ENCODE peak calls at places on chromosomes 3 and 15, in four cellular contexts. J is uterus, T is osteocyte, F is HCT116. V is an unnamed sample.

GRCh38 chr3:42651248-42652091 is 2.0 kb upstream of the ZBTB47 start:
- DNase-seq in T (no peak), J (no peak), F (no peak), V (no peak)

GRCh38 chr3:188294823-188295487 is 141.0 kb downstream of the LPP start:
- DNase-seq in J (no peak), T (no peak), F (peak), V (no peak)

GRCh38 chr15:64560998-64561397 is 100.6 kb downstream of the ZNF609 start:
- DNase-seq in J (no peak), F (no peak), T (no peak), V (no peak)

GRCh38 chr15:93478922-93479321 is 389.9 kb upstream of the RGMA start:
- DNase-seq in F (no peak), T (no peak), J (no peak), V (no peak)

GRCh38 chr3:155184027-155184426 is 103.9 kb downstream of the MME start:
- DNase-seq in J (no peak), F (no peak), T (no peak), V (no peak)

GRCh38 chr3:195445885-195446284 is 3.1 kb upstream of the ACAP2 start:
- DNase-seq in J (no peak), F (no peak), T (no peak), V (no peak)

GRCh38 chr3:177126015-177126773 is 71.1 kb downstream of the TBL1XR1 start:
- DNase-seq in T (no peak), J (no peak), F (no peak), V (no peak)

GRCh38 chr3:58006661-58007060 is 1.6 kb upstream of the FLNB start:
- DNase-seq in T (no peak), J (no peak), F (no peak), V (no peak)

GRCh38 chr3:58116985-58117384 is 93.8 kb downstream of the DNASE1L3 start:
- DNase-seq in J (no peak), T (no peak), F (no peak), V (no peak)

GRCh38 chr3:131349946-131350347 is 31.6 kb upstream of the NUDT16 start:
- DNase-seq in F (peak), T (no peak), J (no peak), V (no peak)

GRCh38 chr3:9914011-9914410 is 2.9 kb upstream of the IL17RC start:
- DNase-seq in T (no peak), F (no peak), J (no peak), V (no peak)

GRCh38 chr3:8757551-8758518 is 11.6 kb downstream of the OXTR start:
- DNase-seq in J (no peak), F (no peak), T (no peak), V (no peak)

GRCh38 chr15:26051771-26052685 is 188.9 kb upstream of the ATP10A start:
- DNase-seq in T (no peak), F (no peak), J (peak), V (no peak)

GRCh38 chr3:119665954-119666559 is 5.7 kb upstream of the POPDC2 start:
- DNase-seq in F (no peak), T (no peak), J (no peak), V (no peak)

GRCh38 chr15:84103345-84103744 is 132.2 kb upstream of the GOLGA6L4 start:
- DNase-seq in J (no peak), T (no peak), F (no peak), V (no peak)

GRCh38 chr3:126287536-126288181 is 69.5 kb downstream of the KLF15 start:
- DNase-seq in J (peak), F (peak), T (peak), V (no peak)

GRCh38 chr3:37536799-37537311 is 324.8 kb upstream of the CTDSPL start:
- DNase-seq in J (no peak), T (no peak), F (no peak), V (no peak)

GRCh38 chr3:34009480-34009844 is 211.0 kb downstream of the PDCD6IP start:
- DNase-seq in J (no peak), F (no peak), T (no peak), V (no peak)
- TF ChIP-seq CTCF in J (no peak), F (no peak), T (no peak), V (no peak)

GRCh38 chr3:170868577-170869239 is 1.3 kb downstream of the RPL22L1 start:
- DNase-seq in F (no peak), T (no peak), J (no peak), V (no peak)

GRCh38 chr3:170867143-170867542 is 2.9 kb downstream of the RPL22L1 start:
- DNase-seq in T (no peak), J (no peak), F (no peak), V (no peak)

GRCh38 chr3:170869240-170869592 is 779 bp downstream of the RPL22L1 start:
- DNase-seq in J (no peak), F (no peak), T (no peak), V (no peak)

GRCh38 chr3:170867552-170867951 is 2.4 kb downstream of the RPL22L1 start:
- DNase-seq in T (no peak), J (no peak), F (no peak), V (no peak)

GRCh38 chr3:170869645-170870593 is at the start of gene RPL22L1:
- DNase-seq in T (peak), F (peak), J (peak), V (peak)
- TF ChIP-seq CTCF in T (no peak), F (no peak), J (peak), V (peak)

GRCh38 chr15:52112203-52112750 is 298 bp downstream of the BCL2L10 start:
- DNase-seq in F (no peak), T (peak), J (no peak), V (no peak)
- TF ChIP-seq CTCF in F (no peak), T (no peak), J (no peak), V (no peak)

DNA sequence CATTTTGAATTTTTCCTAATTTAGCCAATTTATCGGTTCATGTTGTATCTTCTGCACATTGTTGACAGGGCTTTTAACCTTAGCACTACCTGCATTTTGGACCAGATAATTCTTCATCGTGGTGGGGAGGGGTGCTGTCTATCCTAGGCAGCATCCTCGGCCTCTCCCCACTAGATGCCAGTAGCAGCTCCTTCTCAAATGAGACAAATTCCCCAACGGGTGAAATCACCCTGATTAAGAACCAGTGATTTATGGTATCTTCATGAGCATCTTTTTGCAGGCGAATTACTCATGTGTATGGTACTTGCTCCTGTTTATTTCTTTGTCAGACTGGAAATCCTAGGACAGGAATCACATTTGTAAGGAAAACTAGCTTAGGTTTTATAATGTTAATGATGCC is 68.0 kb downstream of the C3orf70 start:
- DNase-seq in F (no peak), J (no peak), T (no peak), V (no peak)
- TF ChIP-seq CTCF in F (no peak), J (no peak), T (no peak), V (no peak)

GRCh38 chr3:136734382-136735070 is 17.7 kb downstream of the STAG1 start:
- DNase-seq in F (no peak), J (no peak), T (no peak), V (no peak)
- TF ChIP-seq CTCF in F (peak), J (no peak), T (no peak), V (no peak)

GRCh38 chr15:78626611-78627010 is 5.8 kb upstream of the CHRNA3 start:
- DNase-seq in T (peak), F (no peak), J (no peak), V (no peak)

GRCh38 chr15:78630886-78631633 is 9.9 kb downstream of the CHRNB4 start:
- DNase-seq in J (no peak), T (peak), F (no peak), V (no peak)

GRCh38 chr15:78629716-78630065 is 8.9 kb upstream of the CHRNA3 start:
- DNase-seq in T (no peak), J (no peak), F (no peak), V (no peak)

GRCh38 chr15:78628227-78628626 is 7.4 kb upstream of the CHRNA3 start:
- DNase-seq in J (no peak), T (no peak), F (no peak), V (no peak)

DNA sequence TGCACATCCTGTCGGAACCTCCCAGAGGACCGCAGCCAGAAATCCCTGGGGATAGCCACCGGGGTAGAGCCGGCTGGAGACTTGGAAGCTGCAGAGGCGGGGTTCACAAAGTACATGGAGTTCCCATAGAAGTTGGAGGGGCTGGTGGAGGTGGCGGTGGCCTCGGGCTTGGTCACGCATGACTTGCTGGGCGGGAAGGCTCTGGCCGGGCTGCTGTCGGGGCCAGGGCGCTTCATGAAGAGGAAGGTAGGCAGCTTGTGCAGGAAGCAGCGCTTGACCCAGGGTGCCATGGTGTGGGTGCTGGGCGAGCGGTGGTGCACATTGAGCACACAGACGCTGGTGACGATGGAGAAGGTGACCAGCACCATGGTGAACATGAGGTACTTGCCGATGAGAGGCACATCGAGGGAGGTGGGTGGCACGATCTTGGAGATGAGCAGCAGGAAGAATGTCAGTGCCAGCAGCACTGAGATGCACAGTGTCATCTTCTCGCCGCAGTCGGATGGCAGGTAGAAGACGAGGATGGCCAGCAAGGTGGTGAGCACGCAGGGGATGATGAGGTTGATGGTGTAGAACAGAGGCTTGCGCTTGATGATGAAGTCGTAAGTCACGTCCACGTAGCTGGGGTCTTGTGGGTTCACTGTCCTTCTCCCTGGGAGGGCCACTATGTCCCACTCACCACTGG is 8.4 kb upstream of the CHRNA3 start:
- DNase-seq in T (peak), J (no peak), F (no peak), V (no peak)
- TF ChIP-seq CTCF in T (no peak), J (no peak), F (no peak), V (no peak)

GRCh38 chr3:81279481-81280273 is 481.8 kb downstream of the GBE1 start:
- DNase-seq in F (no peak), T (no peak), J (no peak), V (no peak)

GRCh38 chr3:81274671-81275070 is 486.8 kb downstream of the GBE1 start:
- DNase-seq in T (no peak), F (no peak), J (no peak), V (no peak)

GRCh38 chr3:81277853-81278252 is 483.6 kb downstream of the GBE1 start:
- DNase-seq in J (no peak), T (no peak), F (no peak), V (no peak)
- TF ChIP-seq CTCF in J (no peak), T (no peak), F (no peak), V (no peak)

V was measured in type B pancreatic cell.